ENCODE peak calls at places on chromosomes 12 and 14, in four cellular contexts. One of them, this sample, is unnamed.
A peak's percentile ranks its signal among the peaks of the same experiment; 100 is the strongest.

GRCh38 chr12:27474344-27474743 is 27.8 kb downstream of the SMCO2 start:
- DNase-seq in activated T-cell treated with anti-CD3 and anti-CD28 coated beads for 1 hour: no peak
- DNase-seq in suprapubic skin: no peak
- DNase-seq in H9: no peak
- DNase-seq in this sample: no peak

GRCh38 chr14:38389666-38390065 is 133.8 kb upstream of the CLEC14A start:
- DNase-seq in suprapubic skin: no peak
- DNase-seq in H9: no peak
- DNase-seq in activated T-cell treated with anti-CD3 and anti-CD28 coated beads for 1 hour: no peak
- DNase-seq in this sample: no peak

GRCh38 chr12:105922670-105923102 is 216.1 kb downstream of the NUAK1 start:
- DNase-seq in suprapubic skin: no peak
- DNase-seq in H9: no peak
- DNase-seq in activated T-cell treated with anti-CD3 and anti-CD28 coated beads for 1 hour: no peak
- DNase-seq in this sample: no peak

GRCh38 chr14:92886337-92886736 is 36.6 kb upstream of the CHGA start:
- DNase-seq in activated T-cell treated with anti-CD3 and anti-CD28 coated beads for 1 hour: no peak
- DNase-seq in H9: no peak
- DNase-seq in suprapubic skin: no peak
- DNase-seq in this sample: no peak

GRCh38 chr14:104387385-104388010 is 192.1 kb upstream of the C14orf180 start:
- DNase-seq in suprapubic skin: peak; percentile 77
- DNase-seq in H9: peak; percentile 22
- DNase-seq in activated T-cell treated with anti-CD3 and anti-CD28 coated beads for 1 hour: no peak
- DNase-seq in this sample: no peak

GRCh38 chr14:90698379-90698869 is 117.8 kb downstream of the TTC7B start:
- DNase-seq in activated T-cell treated with anti-CD3 and anti-CD28 coated beads for 1 hour: no peak
- DNase-seq in suprapubic skin: no peak
- DNase-seq in H9: no peak
- DNase-seq in this sample: no peak

GRCh38 chr12:106300761-106301160 is 1.8 kb upstream of the TCP11L2 start:
- DNase-seq in H9: no peak
- DNase-seq in suprapubic skin: no peak
- DNase-seq in activated T-cell treated with anti-CD3 and anti-CD28 coated beads for 1 hour: no peak
- DNase-seq in this sample: no peak

GRCh38 chr12:94240171-94240570 is 91.8 kb downstream of the PLXNC1 start:
- DNase-seq in H9: no peak
- DNase-seq in activated T-cell treated with anti-CD3 and anti-CD28 coated beads for 1 hour: no peak
- DNase-seq in suprapubic skin: no peak
- DNase-seq in this sample: no peak

GRCh38 chr14:42322486-42323284 is 716.0 kb downstream of the LRFN5 start:
- DNase-seq in activated T-cell treated with anti-CD3 and anti-CD28 coated beads for 1 hour: no peak
- DNase-seq in H9: no peak
- DNase-seq in suprapubic skin: no peak
- DNase-seq in this sample: no peak

GRCh38 chr14:60106341-60106740 is 14.6 kb downstream of the PCNX4 start:
- DNase-seq in H9: no peak
- DNase-seq in suprapubic skin: no peak
- DNase-seq in activated T-cell treated with anti-CD3 and anti-CD28 coated beads for 1 hour: no peak
- DNase-seq in this sample: no peak

GRCh38 chr12:74537126-74537706 is 419 bp upstream of the ATXN7L3B start:
- DNase-seq in suprapubic skin: no peak
- DNase-seq in activated T-cell treated with anti-CD3 and anti-CD28 coated beads for 1 hour: no peak
- DNase-seq in H9: no peak
- DNase-seq in this sample: no peak

GRCh38 chr12:113329022-113329790 is 5.7 kb downstream of the SLC8B1 start:
- DNase-seq in activated T-cell treated with anti-CD3 and anti-CD28 coated beads for 1 hour: no peak
- DNase-seq in suprapubic skin: no peak
- DNase-seq in H9: no peak
- DNase-seq in this sample: no peak

GRCh38 chr12:46401703-46402102 is 29.1 kb upstream of the SLC38A2 start:
- DNase-seq in H9: no peak
- DNase-seq in activated T-cell treated with anti-CD3 and anti-CD28 coated beads for 1 hour: no peak
- DNase-seq in suprapubic skin: no peak
- DNase-seq in this sample: no peak

GRCh38 chr12:8156845-8157244 is at the start of gene ZNF705A:
- DNase-seq in suprapubic skin: no peak
- DNase-seq in activated T-cell treated with anti-CD3 and anti-CD28 coated beads for 1 hour: no peak
- DNase-seq in H9: no peak
- DNase-seq in this sample: no peak

GRCh38 chr12:1307796-1308195 is 286.6 kb downstream of the FBXL14 start:
- DNase-seq in activated T-cell treated with anti-CD3 and anti-CD28 coated beads for 1 hour: no peak
- DNase-seq in suprapubic skin: no peak
- DNase-seq in H9: no peak
- DNase-seq in this sample: no peak

GRCh38 chr12:125110641-125111360 is 45.6 kb downstream of the AACS start:
- DNase-seq in H9: no peak
- DNase-seq in suprapubic skin: no peak
- DNase-seq in activated T-cell treated with anti-CD3 and anti-CD28 coated beads for 1 hour: no peak
- DNase-seq in this sample: no peak

GRCh38 chr14:55438066-55438683 is 2.2 kb downstream of the TBPL2 start:
- DNase-seq in activated T-cell treated with anti-CD3 and anti-CD28 coated beads for 1 hour: no peak
- DNase-seq in H9: no peak
- DNase-seq in suprapubic skin: no peak
- DNase-seq in this sample: no peak

GRCh38 chr14:81517798-81518398 is 15.8 kb downstream of the SEL1L start:
- DNase-seq in activated T-cell treated with anti-CD3 and anti-CD28 coated beads for 1 hour: no peak
- DNase-seq in suprapubic skin: no peak
- DNase-seq in H9: no peak
- DNase-seq in this sample: no peak

GRCh38 chr12:110023634-110024023 is 24.4 kb downstream of the ANKRD13A start:
- DNase-seq in activated T-cell treated with anti-CD3 and anti-CD28 coated beads for 1 hour: no peak
- DNase-seq in H9: no peak
- DNase-seq in suprapubic skin: no peak
- DNase-seq in this sample: no peak

GRCh38 chr12:115922952-115923564 is 354.4 kb downstream of the MED13L start:
- DNase-seq in H9: no peak
- DNase-seq in activated T-cell treated with anti-CD3 and anti-CD28 coated beads for 1 hour: no peak
- DNase-seq in suprapubic skin: no peak
- DNase-seq in this sample: no peak

GRCh38 chr12:99911076-99911475 is 73.7 kb downstream of the ANKS1B start:
- DNase-seq in suprapubic skin: no peak
- DNase-seq in activated T-cell treated with anti-CD3 and anti-CD28 coated beads for 1 hour: no peak
- DNase-seq in H9: no peak
- DNase-seq in this sample: no peak

GRCh38 chr12:105067511-105068031 is 16.7 kb downstream of the ALDH1L2 start:
- DNase-seq in activated T-cell treated with anti-CD3 and anti-CD28 coated beads for 1 hour: no peak
- DNase-seq in suprapubic skin: no peak
- DNase-seq in H9: no peak
- DNase-seq in this sample: no peak

GRCh38 chr14:104209985-104210520 is 71.7 kb downstream of the KIF26A start:
- DNase-seq in suprapubic skin: no peak
- DNase-seq in activated T-cell treated with anti-CD3 and anti-CD28 coated beads for 1 hour: no peak
- DNase-seq in H9: no peak
- DNase-seq in this sample: no peak

GRCh38 chr12:100843061-100843460 is 48.5 kb downstream of the ANO4 start:
- DNase-seq in H9: no peak
- DNase-seq in suprapubic skin: no peak
- DNase-seq in activated T-cell treated with anti-CD3 and anti-CD28 coated beads for 1 hour: no peak
- DNase-seq in this sample: no peak

GRCh38 chr14:36426113-36426512 is 93.9 kb downstream of the NKX2-1 start:
- DNase-seq in activated T-cell treated with anti-CD3 and anti-CD28 coated beads for 1 hour: no peak
- DNase-seq in H9: no peak
- DNase-seq in suprapubic skin: no peak
- DNase-seq in this sample: no peak

GRCh38 chr14:37061697-37062096 is 110.7 kb downstream of the SLC25A21 start:
- DNase-seq in H9: no peak
- DNase-seq in suprapubic skin: no peak
- DNase-seq in activated T-cell treated with anti-CD3 and anti-CD28 coated beads for 1 hour: no peak
- DNase-seq in this sample: no peak

GRCh38 chr14:52873694-52874093 is 77.2 kb downstream of the FERMT2 start:
- DNase-seq in H9: no peak
- DNase-seq in activated T-cell treated with anti-CD3 and anti-CD28 coated beads for 1 hour: no peak
- DNase-seq in suprapubic skin: no peak
- DNase-seq in this sample: no peak

GRCh38 chr12:89671469-89671868 is 37.2 kb downstream of the ATP2B1 start:
- DNase-seq in suprapubic skin: no peak
- DNase-seq in H9: no peak
- DNase-seq in activated T-cell treated with anti-CD3 and anti-CD28 coated beads for 1 hour: no peak
- DNase-seq in this sample: no peak

GRCh38 chr12:95766356-95767019 is 24.1 kb downstream of the NTN4 start:
- DNase-seq in suprapubic skin: no peak
- DNase-seq in H9: no peak
- DNase-seq in activated T-cell treated with anti-CD3 and anti-CD28 coated beads for 1 hour: no peak
- DNase-seq in this sample: no peak

GRCh38 chr12:45726594-45727300 is 2.8 kb upstream of the ARID2 start:
- DNase-seq in suprapubic skin: peak; percentile 86
- DNase-seq in activated T-cell treated with anti-CD3 and anti-CD28 coated beads for 1 hour: peak; percentile 16
- DNase-seq in H9: peak; percentile 48
- DNase-seq in this sample: peak; percentile 10

GRCh38 chr12:120041386-120042231 is 52.6 kb downstream of the BICDL1 start:
- DNase-seq in suprapubic skin: no peak
- DNase-seq in H9: no peak
- DNase-seq in activated T-cell treated with anti-CD3 and anti-CD28 coated beads for 1 hour: peak; percentile 26
- DNase-seq in this sample: no peak

GRCh38 chr14:105659935-105660527 is 133.6 kb downstream of the TMEM121 start:
- DNase-seq in activated T-cell treated with anti-CD3 and anti-CD28 coated beads for 1 hour: no peak
- DNase-seq in suprapubic skin: no peak
- DNase-seq in H9: no peak
- DNase-seq in this sample: no peak

GRCh38 chr12:52735106-52735505 is 31.8 kb upstream of the KRT77 start:
- DNase-seq in H9: no peak
- DNase-seq in suprapubic skin: no peak
- DNase-seq in activated T-cell treated with anti-CD3 and anti-CD28 coated beads for 1 hour: no peak
- DNase-seq in this sample: no peak

GRCh38 chr12:53942467-53942997 is 3.9 kb downstream of the HOXC13 start:
- DNase-seq in activated T-cell treated with anti-CD3 and anti-CD28 coated beads for 1 hour: no peak
- DNase-seq in H9: no peak
- DNase-seq in suprapubic skin: no peak
- DNase-seq in this sample: no peak

This sample was measured in activated CD8-positive, alpha-beta memory T cell treated with anti-CD3 and anti-CD28 coated beads for 1 hour.